ENCODE peak calls at places on chromosomes 12 and 14, in seven cellular contexts. One of them, this sample, is unnamed.

GRCh38 chr12:78191611-78192010 is 360.9 kb downstream of the NAV3 start:
- DNase-seq in endothelial cell: no peak
- DNase-seq in choroid plexus epithelial cell: peak
- DNase-seq in astrocyte of the spinal cord: no peak
- DNase-seq in GM20000: no peak
- DNase-seq in IMR-90: peak
- DNase-seq in fibroblast of villous mesenchyme: peak
- DNase-seq in this sample: no peak

GRCh38 chr12:124497658-124498057 is 69.8 kb downstream of the NCOR2 start:
- DNase-seq in choroid plexus epithelial cell: peak
- DNase-seq in endothelial cell: no peak
- DNase-seq in IMR-90: peak
- DNase-seq in fibroblast of villous mesenchyme: peak
- DNase-seq in GM20000: peak
- DNase-seq in astrocyte of the spinal cord: peak
- DNase-seq in this sample: no peak

GRCh38 chr12:131260970-131261369 is 307.3 kb downstream of the ADGRD1 start:
- DNase-seq in astrocyte of the spinal cord: no peak
- DNase-seq in choroid plexus epithelial cell: no peak
- DNase-seq in fibroblast of villous mesenchyme: no peak
- DNase-seq in GM20000: no peak
- DNase-seq in endothelial cell: no peak
- DNase-seq in IMR-90: no peak
- DNase-seq in this sample: peak

GRCh38 chr12:106245767-106246166 is 2.1 kb downstream of the CKAP4 start:
- DNase-seq in choroid plexus epithelial cell: peak
- DNase-seq in IMR-90: peak
- DNase-seq in endothelial cell: no peak
- DNase-seq in GM20000: no peak
- DNase-seq in fibroblast of villous mesenchyme: peak
- DNase-seq in astrocyte of the spinal cord: peak
- DNase-seq in this sample: no peak

GRCh38 chr14:65170318-65170717 is 68.0 kb upstream of the MAX start:
- DNase-seq in fibroblast of villous mesenchyme: no peak
- DNase-seq in astrocyte of the spinal cord: no peak
- DNase-seq in endothelial cell: no peak
- DNase-seq in GM20000: no peak
- DNase-seq in IMR-90: no peak
- DNase-seq in choroid plexus epithelial cell: no peak
- DNase-seq in this sample: no peak

GRCh38 chr14:51616256-51616655 is 35.5 kb upstream of the FRMD6 start:
- DNase-seq in endothelial cell: no peak
- DNase-seq in GM20000: no peak
- DNase-seq in astrocyte of the spinal cord: no peak
- DNase-seq in choroid plexus epithelial cell: no peak
- DNase-seq in fibroblast of villous mesenchyme: peak
- DNase-seq in IMR-90: peak
- DNase-seq in this sample: no peak

GRCh38 chr14:69571879-69572633 is 2.6 kb downstream of the CCDC177 start:
- DNase-seq in IMR-90: peak
- DNase-seq in fibroblast of villous mesenchyme: no peak
- DNase-seq in GM20000: peak
- DNase-seq in endothelial cell: peak
- DNase-seq in choroid plexus epithelial cell: peak
- DNase-seq in astrocyte of the spinal cord: no peak
- DNase-seq in this sample: peak

GRCh38 chr14:106024983-106025604 is 498.7 kb downstream of the TMEM121 start:
- DNase-seq in GM20000: no peak
- DNase-seq in endothelial cell: no peak
- DNase-seq in fibroblast of villous mesenchyme: no peak
- DNase-seq in choroid plexus epithelial cell: no peak
- DNase-seq in IMR-90: no peak
- DNase-seq in astrocyte of the spinal cord: no peak
- DNase-seq in this sample: no peak

GRCh38 chr12:46537387-46537959 is 164.9 kb upstream of the SLC38A2 start:
- DNase-seq in IMR-90: no peak
- DNase-seq in astrocyte of the spinal cord: no peak
- DNase-seq in endothelial cell: no peak
- DNase-seq in choroid plexus epithelial cell: no peak
- DNase-seq in fibroblast of villous mesenchyme: no peak
- DNase-seq in GM20000: no peak
- DNase-seq in this sample: no peak

GRCh38 chr12:50057000-50057841 is at the start of gene ASIC1:
- DNase-seq in fibroblast of villous mesenchyme: peak
- DNase-seq in astrocyte of the spinal cord: peak
- DNase-seq in GM20000: peak
- DNase-seq in choroid plexus epithelial cell: peak
- DNase-seq in endothelial cell: peak
- DNase-seq in IMR-90: peak
- DNase-seq in this sample: peak

GRCh38 chr12:3594966-3595365 is 104.0 kb downstream of the PRMT8 start:
- DNase-seq in astrocyte of the spinal cord: no peak
- DNase-seq in IMR-90: no peak
- DNase-seq in fibroblast of villous mesenchyme: no peak
- DNase-seq in GM20000: no peak
- DNase-seq in choroid plexus epithelial cell: no peak
- DNase-seq in endothelial cell: no peak
- DNase-seq in this sample: no peak

GRCh38 chr12:68521848-68522502 is 88.7 kb upstream of the RAP1B start:
- DNase-seq in IMR-90: no peak
- DNase-seq in GM20000: no peak
- DNase-seq in astrocyte of the spinal cord: no peak
- DNase-seq in choroid plexus epithelial cell: peak
- DNase-seq in endothelial cell: no peak
- DNase-seq in fibroblast of villous mesenchyme: peak
- DNase-seq in this sample: no peak

GRCh38 chr14:100400115-100400514 is 77.0 kb downstream of the SLC25A47 start:
- DNase-seq in fibroblast of villous mesenchyme: no peak
- DNase-seq in GM20000: no peak
- DNase-seq in IMR-90: no peak
- DNase-seq in choroid plexus epithelial cell: no peak
- DNase-seq in astrocyte of the spinal cord: no peak
- DNase-seq in endothelial cell: no peak
- DNase-seq in this sample: no peak

GRCh38 chr12:123251403-123252076 is 18.3 kb downstream of the MTRFR start:
- DNase-seq in IMR-90: no peak
- DNase-seq in endothelial cell: no peak
- DNase-seq in choroid plexus epithelial cell: no peak
- DNase-seq in astrocyte of the spinal cord: no peak
- DNase-seq in fibroblast of villous mesenchyme: no peak
- DNase-seq in GM20000: no peak
- DNase-seq in this sample: no peak

GRCh38 chr14:39673141-39674133 is 241.2 kb upstream of the FBXO33 start:
- DNase-seq in IMR-90: no peak
- DNase-seq in GM20000: no peak
- DNase-seq in choroid plexus epithelial cell: peak
- DNase-seq in endothelial cell: no peak
- DNase-seq in astrocyte of the spinal cord: peak
- DNase-seq in fibroblast of villous mesenchyme: no peak
- DNase-seq in this sample: no peak

GRCh38 chr14:104202259-104203070 is 64.1 kb downstream of the KIF26A start:
- DNase-seq in fibroblast of villous mesenchyme: no peak
- DNase-seq in endothelial cell: no peak
- DNase-seq in GM20000: no peak
- DNase-seq in choroid plexus epithelial cell: no peak
- DNase-seq in astrocyte of the spinal cord: no peak
- DNase-seq in IMR-90: no peak
- DNase-seq in this sample: no peak

GRCh38 chr12:3002636-3003035 is 43.4 kb downstream of the TEAD4 start:
- DNase-seq in choroid plexus epithelial cell: no peak
- DNase-seq in endothelial cell: no peak
- DNase-seq in GM20000: no peak
- DNase-seq in astrocyte of the spinal cord: no peak
- DNase-seq in fibroblast of villous mesenchyme: no peak
- DNase-seq in IMR-90: no peak
- DNase-seq in this sample: no peak

GRCh38 chr12:80352476-80352875 is 91.6 kb upstream of the PTPRQ start:
- DNase-seq in choroid plexus epithelial cell: peak
- DNase-seq in GM20000: no peak
- DNase-seq in IMR-90: peak
- DNase-seq in endothelial cell: no peak
- DNase-seq in fibroblast of villous mesenchyme: no peak
- DNase-seq in astrocyte of the spinal cord: peak
- DNase-seq in this sample: no peak

GRCh38 chr12:4366090-4366489 is 13.4 kb downstream of the FGF23 start:
- DNase-seq in GM20000: no peak
- DNase-seq in astrocyte of the spinal cord: no peak
- DNase-seq in IMR-90: no peak
- DNase-seq in choroid plexus epithelial cell: no peak
- DNase-seq in endothelial cell: no peak
- DNase-seq in fibroblast of villous mesenchyme: no peak
- DNase-seq in this sample: no peak

GRCh38 chr12:70246580-70246979 is 3.3 kb downstream of the CNOT2 start:
- DNase-seq in fibroblast of villous mesenchyme: no peak
- DNase-seq in GM20000: no peak
- DNase-seq in choroid plexus epithelial cell: peak
- DNase-seq in astrocyte of the spinal cord: peak
- DNase-seq in IMR-90: peak
- DNase-seq in endothelial cell: no peak
- DNase-seq in this sample: no peak

GRCh38 chr12:103924761-103925641 is 5.2 kb upstream of the HSP90B1 start:
- DNase-seq in fibroblast of villous mesenchyme: peak
- DNase-seq in astrocyte of the spinal cord: peak
- DNase-seq in GM20000: peak
- DNase-seq in IMR-90: peak
- DNase-seq in choroid plexus epithelial cell: peak
- DNase-seq in endothelial cell: no peak
- DNase-seq in this sample: no peak

GRCh38 chr12:24705741-24706358 is 243.1 kb downstream of the BCAT1 start:
- DNase-seq in choroid plexus epithelial cell: peak
- DNase-seq in astrocyte of the spinal cord: no peak
- DNase-seq in GM20000: peak
- DNase-seq in IMR-90: peak
- DNase-seq in fibroblast of villous mesenchyme: peak
- DNase-seq in endothelial cell: no peak
- DNase-seq in this sample: no peak

GRCh38 chr12:26286186-26286585 is 90.8 kb downstream of the SSPN start:
- DNase-seq in IMR-90: no peak
- DNase-seq in astrocyte of the spinal cord: peak
- DNase-seq in endothelial cell: no peak
- DNase-seq in GM20000: no peak
- DNase-seq in choroid plexus epithelial cell: no peak
- DNase-seq in fibroblast of villous mesenchyme: no peak
- DNase-seq in this sample: no peak

DNA sequence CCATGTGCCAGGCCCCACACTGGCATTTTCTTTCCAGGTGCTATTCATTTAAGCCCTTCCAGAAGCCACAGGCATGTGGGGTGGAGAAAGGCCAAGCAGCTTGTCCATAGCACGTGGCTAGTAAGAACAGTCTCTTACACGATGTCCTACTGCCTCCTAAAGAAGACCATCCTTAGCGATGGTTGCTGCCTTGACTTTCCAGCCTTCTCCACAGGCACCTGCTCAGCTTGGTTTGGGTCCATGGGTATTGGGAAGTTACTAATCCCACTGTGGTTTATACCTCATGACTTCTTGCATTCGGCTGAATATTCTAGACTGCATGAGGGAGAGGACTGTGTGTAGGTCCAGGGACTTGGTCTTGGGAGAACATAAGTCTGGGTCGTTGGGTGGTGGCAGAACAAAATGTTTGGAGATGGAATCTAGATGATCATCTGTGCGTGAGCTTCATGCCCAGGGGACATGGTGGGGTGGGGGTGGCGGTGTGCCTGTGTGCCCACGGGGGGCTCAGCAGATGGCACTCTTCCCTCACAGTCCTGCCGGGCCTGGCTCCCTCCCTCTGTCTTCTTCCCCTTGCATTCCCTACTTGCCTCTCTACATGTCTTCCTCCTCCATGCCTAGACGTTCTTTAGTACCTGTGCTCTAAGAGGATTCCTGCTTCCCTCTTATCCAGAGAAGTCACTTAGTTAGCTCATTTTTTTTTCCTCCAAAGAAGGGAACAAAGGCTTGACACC is 49.1 kb downstream of the NINJ2 start:
- DNase-seq in fibroblast of villous mesenchyme: peak
- DNase-seq in endothelial cell: no peak
- DNase-seq in IMR-90: no peak
- DNase-seq in choroid plexus epithelial cell: peak
- DNase-seq in astrocyte of the spinal cord: peak
- DNase-seq in GM20000: peak
- DNase-seq in this sample: no peak
- TF ChIP-seq CTCF in fibroblast of villous mesenchyme: peak
- TF ChIP-seq CTCF in endothelial cell: no peak
- TF ChIP-seq CTCF in IMR-90: no peak
- TF ChIP-seq CTCF in choroid plexus epithelial cell: peak
- TF ChIP-seq CTCF in astrocyte of the spinal cord: peak
- TF ChIP-seq CTCF in GM20000: peak
- TF ChIP-seq CTCF in this sample: no peak

GRCh38 chr12:32918890-32919791 is 22.6 kb upstream of the PKP2 start:
- DNase-seq in astrocyte of the spinal cord: peak
- DNase-seq in choroid plexus epithelial cell: peak
- DNase-seq in IMR-90: peak
- DNase-seq in fibroblast of villous mesenchyme: peak
- DNase-seq in GM20000: no peak
- DNase-seq in endothelial cell: no peak
- DNase-seq in this sample: no peak
- TF ChIP-seq CTCF in astrocyte of the spinal cord: peak
- TF ChIP-seq CTCF in choroid plexus epithelial cell: peak
- TF ChIP-seq CTCF in IMR-90: peak
- TF ChIP-seq CTCF in fibroblast of villous mesenchyme: peak
- TF ChIP-seq CTCF in GM20000: no peak
- TF ChIP-seq CTCF in endothelial cell: peak
- TF ChIP-seq CTCF in this sample: peak

DNA sequence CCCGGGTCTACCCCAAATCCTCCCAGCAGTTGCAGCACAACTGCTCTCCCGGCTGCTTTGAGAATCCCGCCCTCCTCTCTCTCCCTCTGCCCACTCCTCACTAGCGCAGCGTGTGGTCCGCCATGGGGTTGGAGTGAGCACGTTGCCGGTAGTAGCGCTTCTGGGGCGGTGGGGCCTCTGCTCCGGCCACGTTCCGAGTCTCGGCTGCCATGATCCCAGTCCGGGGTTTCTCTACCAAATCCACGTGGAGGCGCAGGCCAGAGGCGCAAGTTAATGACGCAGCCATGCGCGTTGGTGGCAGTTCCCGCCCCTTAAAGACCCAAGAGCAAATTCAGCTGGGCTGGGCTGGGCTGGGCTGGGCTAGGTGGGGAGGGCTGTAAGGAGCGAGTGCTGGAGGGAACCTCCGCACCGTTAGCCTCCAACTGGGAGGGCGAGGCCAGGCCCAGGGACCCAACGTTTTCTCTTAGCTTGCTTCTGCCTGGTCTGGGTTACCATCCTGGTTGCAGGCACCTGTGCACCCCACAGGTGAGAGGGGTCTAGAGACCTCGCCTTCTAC is at the start of gene METTL1:
- DNase-seq in fibroblast of villous mesenchyme: peak
- DNase-seq in astrocyte of the spinal cord: peak
- DNase-seq in choroid plexus epithelial cell: peak
- DNase-seq in endothelial cell: peak
- DNase-seq in GM20000: peak
- DNase-seq in IMR-90: peak
- DNase-seq in this sample: peak
- TF ChIP-seq CTCF in fibroblast of villous mesenchyme: no peak
- TF ChIP-seq CTCF in astrocyte of the spinal cord: no peak
- TF ChIP-seq CTCF in choroid plexus epithelial cell: no peak
- TF ChIP-seq CTCF in endothelial cell: no peak
- TF ChIP-seq CTCF in GM20000: no peak
- TF ChIP-seq CTCF in IMR-90: no peak
- TF ChIP-seq CTCF in this sample: no peak

DNA sequence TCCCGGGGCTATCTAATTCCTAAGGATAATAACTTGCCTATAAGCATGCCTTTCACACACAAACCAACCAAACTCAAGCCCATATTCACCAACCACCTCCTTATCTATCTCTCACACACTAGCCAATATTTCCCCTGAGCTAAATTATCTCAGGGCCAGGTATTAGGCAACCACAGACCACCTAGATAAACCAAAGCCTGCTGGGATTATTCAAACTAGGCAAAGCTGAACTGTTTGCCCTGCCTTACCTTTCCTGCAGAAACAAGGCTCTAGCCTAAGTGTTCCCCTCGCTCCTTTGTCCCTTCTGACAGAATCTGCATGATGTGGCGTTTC is 114.7 kb upstream of the EEA1 start:
- DNase-seq in fibroblast of villous mesenchyme: no peak
- DNase-seq in IMR-90: no peak
- DNase-seq in GM20000: no peak
- DNase-seq in endothelial cell: no peak
- DNase-seq in astrocyte of the spinal cord: no peak
- DNase-seq in choroid plexus epithelial cell: no peak
- DNase-seq in this sample: no peak
- TF ChIP-seq CTCF in fibroblast of villous mesenchyme: no peak
- TF ChIP-seq CTCF in IMR-90: no peak
- TF ChIP-seq CTCF in GM20000: no peak
- TF ChIP-seq CTCF in endothelial cell: no peak
- TF ChIP-seq CTCF in astrocyte of the spinal cord: no peak
- TF ChIP-seq CTCF in choroid plexus epithelial cell: no peak
- TF ChIP-seq CTCF in this sample: no peak

This sample was measured in glutamatergic neuron.